ENCODE peak calls at places on chromosome 13, in four cellular contexts. R is BE2C, X is choroid plexus epithelial cell, S is tibial nerve. K is an unnamed sample.

GRCh38 chr13:45356966-45357689 is 16.1 kb upstream of the TPT1 start:
- DNase-seq in X (no peak), R (no peak), S (no peak), K (no peak)

GRCh38 chr13:100983111-100983510 is 308.5 kb upstream of the TMTC4 start:
- DNase-seq in R (no peak), X (no peak), S (no peak), K (no peak)

GRCh38 chr13:110116072-110116487 is 190.9 kb downstream of the COL4A1 start:
- DNase-seq in S (no peak), X (peak), R (peak), K (no peak)

GRCh38 chr13:89695343-89696257 is 1651.9 kb upstream of the MIR17HG start:
- DNase-seq in S (no peak), R (peak), X (peak), K (peak)

GRCh38 chr13:97878421-97879375 is 74.8 kb upstream of the IPO5 start:
- DNase-seq in X (peak), S (no peak), R (no peak), K (no peak)

GRCh38 chr13:81171065-81171647 is 830.2 kb upstream of the SPRY2 start:
- DNase-seq in R (no peak), S (no peak), X (peak), K (no peak)

GRCh38 chr13:110338441-110339101 is 31.5 kb downstream of the COL4A2 start:
- DNase-seq in R (no peak), X (peak), S (peak), K (no peak)

GRCh38 chr13:113787694-113788093 is 28.7 kb downstream of the TMEM255B start:
- DNase-seq in R (no peak), X (no peak), S (no peak), K (no peak)

GRCh38 chr13:83153833-83154232 is 728.4 kb downstream of the SLITRK1 start:
- DNase-seq in R (no peak), X (peak), S (no peak), K (no peak)

GRCh38 chr13:84192125-84192524 is 309.9 kb upstream of the SLITRK1 start:
- DNase-seq in X (peak), R (no peak), S (no peak), K (no peak)

GRCh38 chr13:83955011-83955410 is 72.7 kb upstream of the SLITRK1 start:
- DNase-seq in S (no peak), R (no peak), X (no peak), K (no peak)

GRCh38 chr13:50909605-50910482 is at the start of gene RNASEH2B:
- DNase-seq in X (peak), R (peak), S (peak), K (peak)
- TF ChIP-seq CTCF in X (no peak), R (no peak), S (peak), K (no peak)

DNA sequence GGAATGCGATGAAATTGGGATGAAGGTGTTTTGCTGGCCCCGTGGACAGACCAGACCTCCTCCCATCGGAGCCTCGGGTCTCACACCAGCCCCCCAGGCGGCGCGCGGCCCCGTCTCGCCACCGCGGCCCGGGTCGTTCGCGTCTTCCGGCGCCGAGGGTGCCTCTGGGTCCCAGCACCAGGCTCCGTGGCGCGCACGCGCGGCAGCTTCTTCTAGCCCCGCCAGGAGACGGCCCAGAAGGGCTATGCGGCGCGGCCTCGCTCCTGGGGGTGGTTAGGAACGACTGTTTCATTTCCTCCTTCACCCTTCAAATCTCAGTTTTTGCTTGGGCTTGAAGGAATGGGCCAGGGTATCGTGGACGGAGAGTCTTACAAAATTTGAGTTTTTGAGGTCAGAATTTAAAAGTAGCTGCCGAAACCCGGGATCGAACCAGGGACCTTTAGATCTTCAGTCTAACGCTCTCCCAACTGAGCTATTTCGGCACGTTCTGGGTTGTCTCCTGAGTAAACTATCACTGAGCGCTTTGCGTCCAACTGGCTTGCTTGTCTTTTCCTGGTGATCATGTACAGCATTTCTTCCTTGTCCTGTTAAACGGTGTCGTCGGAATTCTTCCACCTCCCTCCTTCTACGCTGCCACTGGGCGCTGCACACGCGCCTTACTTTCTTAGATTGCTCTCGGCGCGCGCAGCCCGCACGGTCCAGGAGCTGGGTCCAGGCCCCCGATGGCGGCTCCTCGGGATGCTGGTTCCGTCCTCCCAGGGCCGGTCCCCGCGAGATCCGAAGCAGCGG is 46.5 kb downstream of the TGDS start:
- DNase-seq in S (peak), X (peak), R (peak), K (peak)
- TF ChIP-seq CTCF in S (peak), X (no peak), R (no peak), K (no peak)

GRCh38 chr13:43316997-43317396 is 293.6 kb downstream of the DNAJC15 start:
- DNase-seq in X (peak), R (peak), S (no peak), K (no peak)
- TF ChIP-seq CTCF in X (no peak), R (no peak), S (no peak), K (no peak)

DNA sequence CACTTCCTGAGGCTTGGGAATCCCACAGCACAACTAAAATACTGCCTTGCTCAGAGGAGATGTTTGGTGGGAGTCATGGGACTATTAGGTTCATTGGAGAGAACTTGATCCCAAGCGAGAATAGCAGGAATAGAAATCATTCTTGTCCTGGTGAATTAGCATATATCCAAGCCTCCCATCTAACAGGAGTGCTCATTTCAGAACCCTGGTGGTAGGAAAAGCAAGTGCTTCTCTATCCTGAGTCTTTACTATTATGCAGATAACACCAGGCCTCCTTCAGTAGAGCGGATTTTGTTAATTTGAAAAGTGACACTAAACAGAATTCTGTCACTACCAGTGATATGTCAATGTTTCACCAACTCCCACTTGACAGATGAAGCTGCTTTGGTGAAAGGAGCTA is 199.5 kb downstream of the ATP8A2 start:
- DNase-seq in S (no peak), X (peak), R (no peak), K (no peak)
- TF ChIP-seq CTCF in S (no peak), X (peak), R (no peak), K (no peak)

GRCh38 chr13:63455938-63456337 is 2040.3 kb upstream of the PCDH20 start:
- DNase-seq in S (no peak), X (peak), R (no peak), K (no peak)
- TF ChIP-seq CTCF in S (no peak), X (peak), R (peak), K (no peak)

DNA sequence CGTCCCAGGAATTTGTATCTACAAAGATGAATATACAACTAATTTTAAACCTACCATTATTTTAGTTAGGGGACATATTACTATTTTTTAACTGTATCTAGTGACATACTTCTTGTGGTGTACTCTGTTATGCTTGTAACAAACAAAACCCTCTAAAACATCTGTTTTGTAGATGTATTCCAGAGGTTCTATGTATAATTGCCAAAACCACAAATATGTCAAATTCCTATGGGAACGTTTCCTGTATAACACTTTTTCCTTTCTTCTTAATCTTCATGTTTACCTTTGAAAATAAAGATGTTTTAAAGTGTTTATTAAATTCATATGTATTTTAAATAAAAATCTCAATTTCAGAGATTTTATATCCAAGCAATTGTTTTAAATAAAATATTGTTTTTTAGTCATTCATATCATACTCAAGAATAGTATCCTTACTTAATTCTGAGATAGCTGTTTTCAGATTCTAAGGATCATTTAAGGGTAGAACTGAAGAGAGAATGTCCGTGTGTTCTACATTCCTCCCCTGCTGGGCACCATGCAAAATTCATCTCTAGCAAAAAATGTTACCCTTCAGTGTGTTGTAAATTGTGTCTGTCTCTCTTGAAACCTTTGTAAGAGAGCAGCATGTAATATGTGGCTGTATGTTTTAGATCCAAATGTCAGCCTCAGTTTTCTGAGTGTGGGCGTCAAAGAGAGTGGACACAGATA is 1327.7 kb downstream of the EFNB2 start:
- DNase-seq in S (no peak), R (no peak), X (peak), K (no peak)
- TF ChIP-seq CTCF in S (no peak), R (peak), X (peak), K (no peak)

K was measured in GM13977.